ENCODE peak calls at places on chromosomes 11 and 22, in six cellular contexts. W, Q, E, O, S and T are unnamed samples.

GRCh38 chr22:48706934-48707748 is 1120.5 kb downstream of the BRD1 start:
- DNase-seq in W (peak; percentile 52), Q (no peak), E (peak; percentile 52), O (no peak), S (no peak), T (peak; percentile 57)

GRCh38 chr11:79209540-79210266 is 231.1 kb downstream of the TENM4 start:
- DNase-seq in W (no peak), Q (no peak), E (no peak), O (no peak), S (no peak), T (no peak)

GRCh38 chr11:45922425-45923082 is at the start of gene LARGE2:
- DNase-seq in W (peak; percentile 93), Q (peak; percentile 88), E (no peak), O (no peak), S (peak; percentile 78), T (peak; percentile 86)

GRCh38 chr11:4891996-4892640 is 10.4 kb downstream of the OR51T1 start:
- DNase-seq in W (no peak), Q (peak; percentile 16), E (no peak), O (no peak), S (no peak), T (no peak)

GRCh38 chr11:131246589-131247164 is 123.7 kb upstream of the NTM start:
- DNase-seq in W (peak; percentile 13), Q (peak; percentile 93), E (no peak), O (no peak), S (peak; percentile 55), T (no peak)

GRCh38 chr11:4546876-4547275 is 1.9 kb downstream of the OR52M1 start:
- DNase-seq in W (no peak), Q (no peak), E (no peak), O (no peak), S (no peak), T (no peak)

GRCh38 chr11:47466701-47467250 is 17.8 kb upstream of the RAPSN start:
- DNase-seq in W (no peak), Q (peak; percentile 41), E (peak; percentile 82), O (no peak), S (peak; percentile 60), T (peak; percentile 77)

GRCh38 chr11:112901904-112902303 is 59.3 kb upstream of the NCAM1 start:
- DNase-seq in W (no peak), Q (no peak), E (no peak), O (no peak), S (no peak), T (no peak)

GRCh38 chr11:65781152-65781961 is 581 bp upstream of the AP5B1 start:
- DNase-seq in W (peak; percentile 90), Q (peak; percentile 82), E (peak; percentile 72), O (no peak), S (no peak), T (peak; percentile 84)

GRCh38 chr11:118610220-118610772 is 2.9 kb downstream of the PHLDB1 start:
- DNase-seq in W (peak; percentile 86), Q (peak; percentile 58), E (peak; percentile 70), O (no peak), S (peak; percentile 26), T (peak; percentile 82)

GRCh38 chr22:26770624-26771023 is 113.2 kb downstream of the MIAT start:
- DNase-seq in W (no peak), Q (no peak), E (no peak), O (no peak), S (no peak), T (no peak)

GRCh38 chr22:19176732-19177131 is 1.8 kb downstream of the SLC25A1 start:
- DNase-seq in W (no peak), Q (no peak), E (no peak), O (no peak), S (no peak), T (no peak)

GRCh38 chr11:134407321-134407828 is 4.7 kb downstream of the B3GAT1 start:
- DNase-seq in W (no peak), Q (no peak), E (no peak), O (no peak), S (peak; percentile 86), T (no peak)

GRCh38 chr11:131615611-131616010 is 245.2 kb downstream of the NTM start:
- DNase-seq in W (peak; percentile 20), Q (no peak), E (no peak), O (no peak), S (no peak), T (no peak)

GRCh38 chr11:73365352-73366264 is 10.6 kb upstream of the RELT start:
- DNase-seq in W (no peak), Q (no peak), E (no peak), O (no peak), S (no peak), T (peak; percentile 82)

GRCh38 chr11:12119502-12119901 is 9.1 kb downstream of the MICAL2 start:
- DNase-seq in W (no peak), Q (no peak), E (no peak), O (no peak), S (no peak), T (no peak)

GRCh38 chr11:279966-280761 is 2.0 kb downstream of the NLRP6 start:
- DNase-seq in W (peak; percentile 90), Q (peak; percentile 74), E (peak; percentile 63), O (no peak), S (no peak), T (peak; percentile 92)

GRCh38 chr22:22894740-22895731 is 7.4 kb downstream of the IGLL5 start:
- DNase-seq in W (peak; percentile 35), Q (no peak), E (peak; percentile 28), O (no peak), S (no peak), T (peak; percentile 64)

GRCh38 chr11:355581-356458 is 13.5 kb upstream of the B4GALNT4 start:
- DNase-seq in W (peak; percentile 97), Q (peak; percentile 95), E (peak; percentile 99), O (peak; percentile 65), S (peak; percentile 93), T (peak; percentile 98)

GRCh38 chr11:9203715-9204311 is 61.3 kb downstream of the DENND5A start:
- DNase-seq in W (no peak), Q (peak; percentile 50), E (no peak), O (no peak), S (no peak), T (no peak)

GRCh38 chr11:17852246-17852645 is 117.7 kb downstream of the KCNC1 start:
- DNase-seq in W (no peak), Q (no peak), E (no peak), O (no peak), S (no peak), T (no peak)
- H3K4me1 ChIP-seq in W (no peaks in the 10 kb centered on the region), Q (no peaks in the 10 kb centered on the region), E (no peaks in the 10 kb centered on the region), O (no peaks in the 10 kb centered on the region), S (no peaks in the 10 kb centered on the region), T (no peaks in the 10 kb centered on the region)

GRCh38 chr11:2778630-2779498 is 79.1 kb upstream of the KCNQ1OT1 start:
- DNase-seq in W (peak; percentile 92), Q (no peak), E (peak; percentile 93), O (no peak), S (peak; percentile 93), T (peak; percentile 86)
- TF ChIP-seq POLR2AphosphoS5 in W (peak; percentile 49), Q (no peak), E (peak; percentile 42), O (no peak), S (peak; percentile 87), T (peak; percentile 77)

GRCh38 chr22:32995335-32995734 is 62.8 kb downstream of the SYN3 start:
- DNase-seq in W (no peak), Q (no peak), E (no peak), O (no peak), S (no peak), T (no peak)

GRCh38 chr22:32998373-32998772 is 59.8 kb downstream of the SYN3 start:
- DNase-seq in W (no peak), Q (no peak), E (no peak), O (no peak), S (no peak), T (no peak)

GRCh38 chr22:32996276-32996675 is 61.9 kb downstream of the SYN3 start:
- DNase-seq in W (no peak), Q (no peak), E (no peak), O (no peak), S (no peak), T (no peak)

GRCh38 chr22:32997295-32997694 is 60.9 kb downstream of the SYN3 start:
- DNase-seq in W (no peak), Q (no peak), E (no peak), O (no peak), S (no peak), T (no peak)

DNA sequence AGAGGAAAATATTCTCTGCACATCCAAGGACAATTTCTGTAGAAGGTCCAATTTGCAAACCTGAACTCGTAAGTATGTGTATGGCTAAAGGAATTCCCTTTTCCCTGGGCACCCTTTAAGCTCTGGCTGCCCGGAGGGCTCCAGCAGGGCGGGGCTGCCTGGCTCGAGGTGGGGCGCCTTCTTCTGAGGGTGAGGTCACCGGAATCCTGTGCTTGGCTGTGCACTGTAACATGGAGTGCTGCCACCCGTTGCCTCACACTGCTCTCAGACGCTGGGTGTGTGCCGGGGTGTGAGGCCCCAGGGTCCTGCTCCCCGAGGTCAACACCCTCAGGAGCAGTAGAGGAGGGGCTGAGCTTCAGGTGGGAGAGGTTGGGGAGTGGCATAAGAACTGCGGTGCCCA is 61.5 kb downstream of the SYN3 start:
- DNase-seq in W (peak; percentile 89), Q (no peak), E (peak; percentile 88), O (no peak), S (no peak), T (no peak)
- H3K27ac ChIP-seq in W (peak overlapping the region; percentile 58), Q (no peak overlapping the region), E (no peak overlapping the region), O (no peak overlapping the region), S (no peak overlapping the region), T (no peak overlapping the region)

DNA sequence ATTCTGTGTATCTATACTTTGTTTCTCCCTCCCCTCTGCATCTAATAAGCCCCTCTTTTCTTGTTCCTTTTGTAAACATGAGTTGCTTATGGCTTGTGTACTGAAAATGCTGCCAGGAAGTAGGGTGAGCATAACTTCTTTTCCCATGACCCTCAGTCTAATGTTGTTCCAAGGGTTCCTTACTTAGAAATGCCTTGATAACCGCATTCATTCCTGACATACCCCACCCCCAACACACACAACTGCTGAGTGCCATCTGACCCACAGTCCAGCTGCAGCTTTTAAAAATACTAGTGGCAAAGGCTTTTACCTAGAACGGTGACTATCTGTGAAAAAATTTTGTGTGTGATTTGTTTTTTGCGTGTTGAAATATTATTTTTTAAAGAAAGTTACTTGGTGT is 52.5 kb downstream of the ARHGAP42 start:
- DNase-seq in W (no peak), Q (peak; percentile 47), E (no peak), O (peak; percentile 61), S (peak; percentile 47), T (no peak)
- H3K4me1 ChIP-seq in W (peaks cover 18% of the 10 kb centered on the region), Q (peaks cover 75% of the 10 kb centered on the region), E (no peaks in the 10 kb centered on the region), O (peaks cover 30% of the 10 kb centered on the region), S (peaks cover 34% of the 10 kb centered on the region), T (peaks cover 49% of the 10 kb centered on the region)

DNA sequence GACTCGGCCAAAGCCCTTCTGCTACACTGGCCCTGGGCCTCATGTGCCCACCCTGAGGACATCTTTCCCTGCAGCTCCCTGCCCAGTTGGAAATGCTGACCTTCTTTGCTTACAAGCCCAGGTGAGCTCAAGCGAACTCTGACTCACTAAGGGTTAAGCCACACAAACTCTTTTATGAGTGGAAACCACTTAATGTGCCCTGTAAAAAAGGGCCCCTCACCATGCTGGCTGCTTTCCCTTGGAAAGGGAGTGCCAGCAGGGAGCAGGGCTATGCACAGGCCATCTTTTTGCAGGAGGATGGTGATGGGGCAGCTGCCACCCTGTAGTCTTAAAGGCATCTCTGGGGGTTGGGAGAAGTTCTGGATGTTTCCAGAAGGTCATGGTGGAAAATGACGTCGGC is 18.7 kb downstream of the EHF start:
- DNase-seq in W (no peak), Q (no peak), E (no peak), O (no peak), S (no peak), T (no peak)
- TF ChIP-seq POLR2AphosphoS5 in W (no peak), Q (no peak), E (no peak), O (no peak), S (no peak), T (no peak)